ENCODE peak calls at places on chromosomes 6 and 20, in ten cellular contexts. I, T, A, M, V, U, H, F, N and Q are unnamed samples.

GRCh38 chr6:88134575-88134974 is 31.6 kb downstream of the CNR1 start:
- DNase-seq in U (no peak), A (no peak), I (no peak), N (no peak), V (no peak), M (no peak), T (no peak), F (no peak), H (no peak), Q (no peak)

GRCh38 chr6:147941143-147941542 is 401.5 kb upstream of the SASH1 start:
- DNase-seq in I (no peak), V (no peak), F (no peak), U (no peak), M (peak), N (no peak), T (no peak), A (no peak), H (no peak), Q (no peak)

GRCh38 chr6:110615723-110616122 is 139.3 kb upstream of the SLC22A16 start:
- DNase-seq in A (no peak), I (no peak), T (no peak), H (no peak), F (no peak), N (no peak), U (no peak), M (no peak), V (no peak), Q (no peak)

GRCh38 chr6:83051386-83052172 is 14.1 kb downstream of the UBE3D start:
- DNase-seq in I (no peak), A (no peak), T (no peak), M (no peak), N (no peak), U (no peak), F (no peak), H (no peak), V (no peak), Q (no peak)

GRCh38 chr6:25370175-25371036 is 91.2 kb downstream of the CARMIL1 start:
- DNase-seq in H (no peak), F (no peak), I (no peak), T (no peak), U (no peak), M (no peak), A (no peak), N (no peak), V (no peak), Q (no peak)

GRCh38 chr20:45833883-45834796 is 541 bp downstream of the SNX21 start:
- DNase-seq in I (peak), N (peak), H (peak), A (peak), U (peak), M (no peak), T (no peak), V (peak), F (peak), Q (peak)

GRCh38 chr20:4726710-4727391 is 5.1 kb downstream of the PRND start:
- DNase-seq in M (peak), A (peak), H (no peak), U (no peak), T (no peak), N (no peak), F (no peak), I (no peak), V (no peak), Q (peak)

GRCh38 chr20:19460386-19460785 is 247.9 kb downstream of the SLC24A3 start:
- DNase-seq in H (no peak), T (no peak), F (no peak), U (no peak), M (peak), N (no peak), A (peak), I (no peak), V (no peak), Q (peak)

GRCh38 chr6:94184666-94185464 is 765.5 kb upstream of the EPHA7 start:
- DNase-seq in N (no peak), M (no peak), T (no peak), V (no peak), H (no peak), F (no peak), I (no peak), U (no peak), A (no peak), Q (no peak)

GRCh38 chr20:22404609-22405170 is 179.7 kb downstream of the FOXA2 start:
- DNase-seq in F (no peak), N (no peak), U (no peak), I (no peak), T (no peak), M (peak), A (no peak), V (no peak), H (no peak), Q (no peak)

GRCh38 chr6:39107034-39107433 is 8.0 kb downstream of the SAYSD1 start:
- DNase-seq in T (no peak), U (no peak), N (no peak), H (no peak), I (no peak), M (no peak), F (no peak), A (no peak), V (no peak), Q (no peak)

GRCh38 chr6:136754820-136755219 is 37.5 kb downstream of the MAP3K5 start:
- DNase-seq in U (no peak), T (no peak), V (no peak), M (no peak), I (no peak), N (no peak), F (no peak), H (no peak), A (no peak), Q (no peak)

GRCh38 chr20:53660078-53660909 is 66.7 kb upstream of the ZNF217 start:
- DNase-seq in U (no peak), I (no peak), V (no peak), H (no peak), M (no peak), F (no peak), A (peak), N (no peak), T (no peak), Q (peak)